ENCODE peak calls at places on chromosomes 5 and 9, in seven cellular contexts. T is cardiac fibroblast, H is breast epithelium, K is AG09319, C is progenitor cell of endocrine pancreas, U is uterus, N is IMR-90. B is an unnamed sample.

GRCh38 chr9:87663556-87663955 is 62.4 kb upstream of the CTSL start:
- DNase-seq in U (no peak), C (no peak), T (no peak), H (no peak), N (no peak), K (no peak), B (no peak)

GRCh38 chr5:142900926-142901325 is 130.7 kb downstream of the ARHGAP26 start:
- DNase-seq in K (peak), T (peak), N (peak), U (no peak), H (no peak), C (no peak), B (peak)

GRCh38 chr5:180830253-180831138 is 27.9 kb upstream of the MGAT1 start:
- DNase-seq in H (peak), T (peak), N (peak), K (no peak), U (peak), C (no peak), B (peak)

GRCh38 chr9:68507098-68507795 is 33.4 kb downstream of the TMEM252 start:
- DNase-seq in N (peak), K (no peak), T (peak), U (peak), C (no peak), H (no peak), B (peak)

GRCh38 chr5:12292610-12293204 is 388.5 kb upstream of the CTNND2 start:
- DNase-seq in U (no peak), K (no peak), C (no peak), T (no peak), H (no peak), N (no peak), B (peak)

GRCh38 chr5:16345454-16345853 is 120.1 kb downstream of the ZNF622 start:
- DNase-seq in C (no peak), H (no peak), N (no peak), K (no peak), T (no peak), U (no peak), B (peak)

GRCh38 chr5:14870347-14871083 is 1.1 kb downstream of the ANKH start:
- DNase-seq in K (no peak), N (no peak), T (no peak), U (peak), C (no peak), H (no peak), B (peak)

GRCh38 chr9:69195681-69196080 is 21.6 kb downstream of the TJP2 start:
- DNase-seq in N (no peak), C (no peak), H (no peak), K (no peak), T (no peak), U (no peak), B (no peak)

GRCh38 chr5:9054821-9055589 is 490.9 kb downstream of the SEMA5A start:
- DNase-seq in C (no peak), T (no peak), N (peak), U (no peak), H (no peak), K (no peak), B (no peak)

GRCh38 chr5:172640139-172640538 is 924 bp upstream of the NEURL1B start:
- DNase-seq in N (no peak), K (no peak), T (no peak), H (no peak), U (no peak), C (no peak), B (no peak)

GRCh38 chr5:166433679-166434078 is 1857.8 kb upstream of the WWC1 start:
- DNase-seq in C (no peak), U (no peak), H (no peak), T (no peak), N (no peak), K (no peak), B (no peak)

GRCh38 chr5:117761190-117761589 is 1186.6 kb upstream of the SEMA6A start:
- DNase-seq in T (no peak), H (no peak), U (no peak), K (no peak), N (no peak), C (no peak), B (no peak)

GRCh38 chr5:180799194-180799593 is 3.4 kb downstream of the MGAT1 start:
- DNase-seq in H (no peak), U (no peak), N (no peak), C (peak), K (no peak), T (no peak), B (peak)

GRCh38 chr9:36187414-36187813 is 3.3 kb upstream of the CLTA start:
- DNase-seq in H (no peak), N (peak), C (no peak), K (no peak), U (no peak), T (peak), B (no peak)

GRCh38 chr5:83321656-83322055 is 149.9 kb upstream of the VCAN start:
- DNase-seq in K (peak), U (no peak), T (peak), N (no peak), H (no peak), C (no peak), B (peak)

GRCh38 chr5:111254613-111255012 is 30.4 kb downstream of the CAMK4 start:
- DNase-seq in N (peak), C (no peak), T (no peak), K (no peak), H (no peak), U (no peak), B (no peak)

GRCh38 chr5:119453045-119453383 is 717 bp downstream of the HSD17B4 start:
- DNase-seq in C (no peak), T (peak), K (no peak), H (no peak), N (peak), U (peak), B (no peak)

GRCh38 chr5:8650197-8650596 is 781.2 kb downstream of the MTRR start:
- DNase-seq in C (no peak), K (no peak), N (peak), T (no peak), U (no peak), H (no peak), B (no peak)

GRCh38 chr5:93596676-93597441 is 13.8 kb downstream of the NR2F1 start:
- DNase-seq in H (no peak), C (no peak), U (no peak), N (no peak), K (no peak), T (no peak), B (peak)

GRCh38 chr5:169299146-169299545 is 1.8 kb downstream of the SLIT3 start:
- DNase-seq in K (no peak), C (no peak), H (no peak), N (no peak), U (no peak), T (no peak), B (no peak)

GRCh38 chr5:95853490-95853889 is 31.0 kb upstream of the GLRX start:
- DNase-seq in C (no peak), U (no peak), K (no peak), N (no peak), H (no peak), T (no peak), B (no peak)

GRCh38 chr5:418681-419121 is 24.3 kb upstream of the EXOC3 start:
- DNase-seq in K (no peak), N (peak), C (no peak), T (no peak), H (no peak), U (no peak), B (no peak)

GRCh38 chr9:107584186-107584585 is 94.6 kb upstream of the KLF4 start:
- DNase-seq in C (no peak), H (no peak), U (no peak), K (no peak), T (no peak), N (no peak), B (no peak)

GRCh38 chr5:141843156-141843927 is 34.9 kb downstream of the PCDH1 start:
- DNase-seq in N (peak), T (peak), H (peak), U (no peak), K (no peak), C (no peak), B (peak)

GRCh38 chr9:120931278-120932085 is 4.9 kb upstream of the TRAF1 start:
- DNase-seq in U (no peak), T (peak), H (no peak), C (no peak), K (no peak), N (peak), B (peak)

DNA sequence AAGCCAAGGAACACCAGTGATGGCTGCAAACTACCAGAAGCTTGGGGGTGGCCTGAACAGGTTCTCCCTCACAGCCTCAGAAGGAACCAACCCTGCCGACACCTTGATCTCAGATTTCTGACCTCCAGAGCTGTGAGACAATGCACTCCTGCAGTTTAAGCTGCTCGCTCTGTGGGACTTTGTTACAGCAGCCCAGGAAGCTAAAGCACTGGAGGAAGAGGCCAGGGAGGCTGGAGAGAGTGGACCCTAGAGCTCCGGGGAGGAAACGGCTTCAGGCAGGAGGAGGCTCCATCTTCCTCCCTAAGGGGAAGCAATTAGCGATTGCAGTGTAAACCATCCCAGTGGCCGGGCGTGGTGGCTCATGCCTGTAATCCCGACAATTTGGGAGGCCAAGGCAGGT is 25.1 kb downstream of the BARX1 start:
- DNase-seq in H (no peak), U (no peak), C (no peak), K (no peak), N (no peak), T (no peak), B (no peak)
- TF ChIP-seq CTCF in H (no peak), U (no peak), C (no peak), K (no peak), N (no peak), T (no peak), B (no peak)

GRCh38 chr5:174692982-174693422 is 31.4 kb upstream of the MSX2 start:
- DNase-seq in C (no peak), U (no peak), K (no peak), T (no peak), H (no peak), N (no peak), B (no peak)

GRCh38 chr5:174692381-174692780 is 32.0 kb upstream of the MSX2 start:
- DNase-seq in C (no peak), U (no peak), H (no peak), T (no peak), N (no peak), K (no peak), B (no peak)

GRCh38 chr5:174690256-174690655 is 34.1 kb upstream of the MSX2 start:
- DNase-seq in C (no peak), N (peak), U (no peak), K (no peak), H (no peak), T (peak), B (no peak)

GRCh38 chr5:174687503-174687902 is 36.9 kb upstream of the MSX2 start:
- DNase-seq in N (no peak), T (no peak), K (no peak), H (no peak), C (no peak), U (no peak), B (no peak)

DNA sequence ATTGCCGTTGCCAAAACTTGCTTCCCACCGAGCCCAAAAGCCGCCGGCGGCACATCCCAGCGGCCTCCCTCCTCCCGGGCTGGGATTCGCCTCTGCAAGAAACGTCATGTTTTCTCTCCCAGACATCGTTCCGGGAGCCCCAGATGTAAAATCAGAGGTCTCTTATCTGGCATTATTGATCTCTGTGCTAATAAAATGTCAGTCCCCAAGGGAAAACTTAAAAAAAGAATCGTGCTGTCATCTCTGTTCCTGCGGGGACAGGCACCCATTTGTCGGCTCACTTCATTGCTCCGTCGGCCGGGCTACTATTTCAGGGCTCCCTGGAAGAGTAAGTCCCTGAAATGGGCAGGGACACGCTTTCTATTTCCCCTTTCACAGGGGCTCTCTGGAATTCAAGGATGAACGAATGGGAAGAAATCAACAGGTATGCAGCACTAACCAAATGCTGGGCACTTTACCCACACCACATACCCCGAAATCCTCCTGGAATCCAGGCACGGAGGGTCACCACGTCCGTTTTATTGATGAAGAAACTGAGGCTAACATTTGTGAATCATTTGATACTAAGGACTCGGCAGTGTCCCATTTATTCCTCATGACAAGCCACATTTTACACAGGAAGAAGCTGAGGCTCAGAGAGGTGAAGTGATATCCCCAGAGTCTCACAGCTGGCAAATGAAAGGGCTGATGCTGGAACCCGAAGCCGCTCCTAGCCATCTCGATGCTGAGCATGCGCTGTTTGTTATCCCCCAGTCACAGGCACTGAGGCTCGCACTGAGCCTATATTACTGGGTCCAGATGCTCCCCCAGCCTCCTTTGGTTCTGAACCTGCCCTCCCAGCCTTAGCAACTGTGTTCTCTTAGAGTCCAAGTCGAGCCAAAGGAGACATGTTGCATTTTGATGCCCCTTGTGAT is 35.7 kb upstream of the MSX2 start:
- DNase-seq in C (no peak), U (no peak), H (no peak), N (no peak), T (no peak), K (no peak), B (no peak)
- TF ChIP-seq CTCF in C (no peak), U (no peak), H (no peak), N (no peak), T (no peak), K (no peak), B (no peak)

DNA sequence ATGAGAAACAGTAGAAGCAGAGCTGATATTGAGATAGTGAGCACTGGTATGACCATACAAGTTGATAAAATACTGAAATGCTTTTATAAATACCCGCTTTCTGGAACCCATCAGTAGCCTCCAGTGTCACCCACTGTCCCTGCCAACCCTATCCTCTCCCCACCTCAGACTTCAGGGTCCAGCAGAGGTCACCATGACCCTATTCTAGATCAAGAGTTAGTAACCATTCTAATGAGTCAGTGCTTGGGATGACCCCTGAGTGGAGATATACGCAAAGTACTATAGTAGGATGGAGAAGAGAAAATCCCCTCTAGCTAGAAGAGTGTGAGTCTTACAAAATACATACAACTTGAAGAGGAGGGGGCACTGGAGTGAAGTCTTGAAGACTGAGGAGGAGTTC is 297.9 kb upstream of the BRINP1 start:
- DNase-seq in T (no peak), C (no peak), U (no peak), N (no peak), H (no peak), K (no peak), B (no peak)
- TF ChIP-seq CTCF in T (no peak), C (no peak), U (no peak), N (no peak), H (no peak), K (no peak), B (no peak)

GRCh38 chr5:38777111-38777510 is 68.7 kb upstream of the OSMR start:
- DNase-seq in C (no peak), H (no peak), U (no peak), N (no peak), K (no peak), T (no peak), B (no peak)

GRCh38 chr5:38780316-38780715 is 65.5 kb upstream of the OSMR start:
- DNase-seq in N (peak), H (no peak), U (no peak), T (no peak), C (no peak), K (no peak), B (no peak)

GRCh38 chr5:38782185-38782584 is 63.6 kb upstream of the OSMR start:
- DNase-seq in H (no peak), C (no peak), N (no peak), K (no peak), T (no peak), U (no peak), B (no peak)

GRCh38 chr5:38780950-38781349 is 64.9 kb upstream of the OSMR start:
- DNase-seq in K (peak), N (peak), U (peak), H (peak), T (peak), C (no peak), B (peak)

DNA sequence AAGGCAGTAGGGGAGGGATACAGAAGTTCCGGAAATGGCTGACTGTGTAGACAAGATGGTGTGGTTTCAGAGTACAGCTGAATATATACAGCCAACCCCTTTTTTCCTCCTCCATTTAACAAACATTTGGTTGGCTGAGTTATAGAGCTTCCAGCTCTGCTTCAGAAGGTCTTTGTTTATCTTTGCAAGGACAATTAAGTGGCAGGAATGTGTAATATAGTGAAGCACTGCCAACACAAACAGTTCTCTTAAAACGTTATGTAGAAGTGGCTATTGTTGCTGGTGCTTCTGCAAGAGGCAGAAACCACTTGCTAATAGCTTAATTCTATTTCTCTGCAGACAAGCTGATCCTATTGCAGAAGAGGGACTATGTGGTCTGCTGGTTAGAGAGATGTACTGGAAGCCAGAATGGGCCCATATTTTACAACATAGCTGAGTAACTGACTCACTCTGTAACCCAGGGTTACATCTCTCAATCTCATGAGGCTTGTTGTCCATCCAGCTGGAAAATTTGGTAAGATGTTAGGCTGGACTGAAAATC is 62.7 kb upstream of the OSMR start:
- DNase-seq in K (peak), C (no peak), T (peak), N (peak), H (no peak), U (no peak), B (peak)
- TF ChIP-seq CTCF in K (no peak), C (no peak), T (peak), N (peak), H (no peak), U (no peak), B (no peak)

GRCh38 chr5:89128930-89129625 is 246.1 kb upstream of the MEF2C start:
- DNase-seq in N (no peak), K (no peak), T (no peak), C (no peak), U (no peak), H (no peak), B (no peak)

GRCh38 chr5:89125372-89125771 is 242.4 kb upstream of the MEF2C start:
- DNase-seq in T (no peak), K (no peak), U (no peak), H (no peak), C (no peak), N (no peak), B (no peak)

GRCh38 chr5:89120719-89121118 is 237.7 kb upstream of the MEF2C start:
- DNase-seq in U (no peak), N (no peak), C (no peak), T (peak), K (no peak), H (no peak), B (peak)

GRCh38 chr5:89128097-89128496 is 245.1 kb upstream of the MEF2C start:
- DNase-seq in T (peak), K (no peak), U (no peak), N (peak), H (no peak), C (no peak), B (no peak)

DNA sequence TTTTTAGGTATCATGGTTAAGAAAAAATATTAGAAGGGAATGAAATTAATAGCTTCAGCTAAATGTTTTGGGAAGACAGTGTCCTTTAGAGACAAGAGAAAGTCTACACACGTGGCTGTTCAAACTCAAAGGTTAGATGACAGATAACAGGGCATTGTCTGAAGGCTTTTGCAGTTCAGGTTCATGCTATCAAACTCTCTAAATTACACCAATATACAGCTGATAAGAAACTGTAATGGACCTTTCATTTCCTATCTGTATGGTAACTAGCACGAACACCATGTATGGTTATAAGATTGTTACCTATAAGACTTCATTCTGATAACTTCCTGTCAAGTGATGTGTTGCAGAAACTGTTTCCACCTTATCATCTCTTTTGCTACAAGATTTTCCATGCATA is 240.6 kb upstream of the MEF2C start:
- DNase-seq in U (no peak), K (no peak), T (no peak), H (no peak), N (no peak), C (no peak), B (no peak)
- TF ChIP-seq CTCF in U (no peak), K (no peak), T (no peak), H (no peak), N (no peak), C (no peak), B (no peak)

GRCh38 chr9:113468716-113469448 is 5.4 kb downstream of the RGS3 start:
- DNase-seq in C (no peak), N (no peak), K (no peak), H (no peak), T (no peak), U (no peak), B (no peak)
- TF ChIP-seq CTCF in C (no peak), N (no peak), K (no peak), H (no peak), T (no peak), U (no peak), B (no peak)

GRCh38 chr9:105873851-105874250 is 179.5 kb downstream of the TMEM38B start:
- DNase-seq in U (no peak), C (no peak), N (no peak), T (no peak), H (no peak), K (no peak), B (no peak)

DNA sequence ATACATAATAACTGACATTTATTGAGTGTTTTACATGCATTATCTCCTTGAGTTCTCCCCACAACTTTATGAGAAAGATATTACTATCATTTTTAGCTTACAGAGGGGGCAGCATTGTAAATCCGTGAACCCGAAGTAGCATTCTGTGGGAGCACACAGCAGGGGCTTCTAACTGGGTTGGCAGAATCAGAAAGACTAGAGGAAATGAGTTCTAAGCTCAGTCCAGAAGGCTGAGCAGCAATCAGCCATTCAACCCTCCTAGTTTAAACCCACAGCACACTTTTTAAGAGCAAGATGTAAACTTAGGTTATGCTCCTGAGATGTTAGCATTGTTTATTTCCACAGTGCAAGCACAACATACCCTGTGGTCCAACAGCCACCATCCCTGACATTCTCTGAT is 177.2 kb downstream of the TMEM38B start:
- DNase-seq in H (no peak), N (no peak), T (no peak), U (no peak), K (no peak), C (no peak), B (no peak)
- TF ChIP-seq CTCF in H (no peak), N (no peak), T (no peak), U (no peak), K (no peak), C (no peak), B (no peak)